ENCODE peak calls at places on chromosomes 1 and 21, in ten cellular contexts. B, C, M, K, X, O, Z, D, P and F are unnamed samples.

GRCh38 chr1:121448851-121449250 is 264.1 kb downstream of the SRGAP2C start:
- DNase-seq in B (no peak), C (no peak), M (no peak), K (no peak), X (no peak), O (no peak), Z (no peak), D (no peak), P (no peak), F (no peak)

GRCh38 chr1:193115629-193116227 is 6.1 kb upstream of the CDC73 start:
- DNase-seq in B (peak; percentile 18), C (no peak), M (no peak), K (no peak), X (peak; percentile 100), O (peak; percentile 98), Z (peak; percentile 59), D (no peak), P (peak; percentile 95), F (no peak)

GRCh38 chr1:16900771-16901170 is 5.0 kb downstream of the RNU1-2 start:
- DNase-seq in B (no peak), C (no peak), M (no peak), K (no peak), X (no peak), O (no peak), Z (no peak), D (no peak), P (peak; percentile 43), F (no peak)

GRCh38 chr1:3350441-3351261 is 103.8 kb upstream of the ARHGEF16 start:
- DNase-seq in B (no peak), C (no peak), M (no peak), K (peak; percentile 33), X (no peak), O (no peak), Z (no peak), D (no peak), P (no peak), F (no peak)

GRCh38 chr1:226186124-226187018 is at the start of gene ACBD3:
- DNase-seq in B (peak; percentile 96), C (peak; percentile 81), M (peak; percentile 70), K (peak; percentile 69), X (peak; percentile 83), O (peak; percentile 78), Z (peak; percentile 83), D (peak; percentile 44), P (peak; percentile 89), F (peak; percentile 66)

GRCh38 chr21:26732442-26733221 is 112.6 kb downstream of the ADAMTS1 start:
- DNase-seq in B (peak; percentile 57), C (no peak), M (no peak), K (no peak), X (peak; percentile 57), O (peak; percentile 69), Z (no peak), D (no peak), P (peak; percentile 72), F (no peak)

GRCh38 chr21:41322496-41323382 is 6.1 kb downstream of the FAM3B start:
- DNase-seq in B (no peak), C (no peak), M (no peak), K (no peak), X (no peak), O (no peak), Z (no peak), D (no peak), P (no peak), F (peak; percentile 58)

GRCh38 chr1:65292861-65293593 is 16.3 kb upstream of the DNAJC6 start:
- DNase-seq in B (no peak), C (no peak), M (no peak), K (no peak), X (no peak), O (no peak), Z (no peak), D (no peak), P (no peak), F (no peak)

GRCh38 chr1:25796807-25797458 is 3.1 kb upstream of the SELENON start:
- DNase-seq in B (peak; percentile 76), C (peak; percentile 87), M (peak; percentile 48), K (peak; percentile 72), X (peak; percentile 71), O (peak; percentile 72), Z (peak; percentile 70), D (peak; percentile 92), P (peak; percentile 82), F (peak; percentile 60)

GRCh38 chr1:20466231-20466630 is 19.8 kb downstream of the CAMK2N1 start:
- DNase-seq in B (no peak), C (no peak), M (no peak), K (no peak), X (no peak), O (no peak), Z (no peak), D (no peak), P (no peak), F (no peak)

GRCh38 chr1:206925116-206925736 is 3.5 kb upstream of the FCMR start:
- DNase-seq in B (no peak), C (no peak), M (no peak), K (no peak), X (no peak), O (no peak), Z (no peak), D (no peak), P (no peak), F (no peak)

GRCh38 chr21:45470087-45470515 is 65.1 kb downstream of the COL18A1 start:
- DNase-seq in B (no peak), C (no peak), M (no peak), K (no peak), X (peak; percentile 52), O (no peak), Z (no peak), D (no peak), P (peak; percentile 17), F (no peak)

GRCh38 chr1:189356206-189356605 is 1121.5 kb downstream of the BRINP3 start:
- DNase-seq in B (no peak), C (no peak), M (no peak), K (no peak), X (no peak), O (no peak), Z (no peak), D (no peak), P (no peak), F (no peak)

GRCh38 chr1:116205941-116206679 is 94.9 kb downstream of the MAB21L3 start:
- DNase-seq in B (no peak), C (no peak), M (no peak), K (no peak), X (no peak), O (no peak), Z (no peak), D (no peak), P (no peak), F (no peak)

GRCh38 chr1:27526569-27527222 is 36.7 kb upstream of the WASF2 start:
- DNase-seq in B (no peak), C (no peak), M (no peak), K (no peak), X (no peak), O (no peak), Z (no peak), D (no peak), P (no peak), F (no peak)

GRCh38 chr21:36882776-36883175 is 83.7 kb downstream of the HLCS start:
- DNase-seq in B (no peak), C (no peak), M (no peak), K (no peak), X (no peak), O (no peak), Z (no peak), D (no peak), P (no peak), F (no peak)

GRCh38 chr1:216815239-216815955 is 92.2 kb upstream of the ESRRG start:
- DNase-seq in B (no peak), C (peak; percentile 42), M (no peak), K (no peak), X (peak; percentile 48), O (no peak), Z (no peak), D (peak; percentile 71), P (peak; percentile 26), F (peak; percentile 10)

GRCh38 chr1:161196521-161197451 is 2.1 kb downstream of the ADAMTS4 start:
- DNase-seq in B (no peak), C (no peak), M (no peak), K (no peak), X (peak; percentile 81), O (peak; percentile 53), Z (no peak), D (no peak), P (peak; percentile 91), F (no peak)

GRCh38 chr1:156600733-156601121 is 552 bp downstream of the GPATCH4 start:
- DNase-seq in B (no peak), C (no peak), M (no peak), K (no peak), X (no peak), O (no peak), Z (no peak), D (no peak), P (peak; percentile 35), F (no peak)

GRCh38 chr1:18549896-18550295 is 69.2 kb downstream of the KLHDC7A start:
- DNase-seq in B (no peak), C (no peak), M (no peak), K (no peak), X (no peak), O (no peak), Z (no peak), D (no peak), P (no peak), F (no peak)

GRCh38 chr21:44530903-44531605 is 8.9 kb downstream of the KRTAP10-1 start:
- DNase-seq in B (no peak), C (no peak), M (no peak), K (no peak), X (no peak), O (no peak), Z (no peak), D (no peak), P (no peak), F (no peak)